ENCODE peak calls at places on chromosomes 6 and 20, in five cellular contexts. J, O, M, A and E are unnamed samples.

GRCh38 chr6:68635706-68636513 is 828 bp downstream of the ADGRB3 start:
- DNase-seq in M (no peak), O (peak), J (no peak), A (peak), E (no peak)

GRCh38 chr6:705047-705446 is 12.1 kb upstream of the EXOC2 start:
- DNase-seq in M (no peak), A (no peak), O (no peak), J (no peak), E (no peak)

GRCh38 chr6:27592481-27593199 is 119.7 kb upstream of the ZNF184 start:
- DNase-seq in J (no peak), O (peak), A (peak), M (no peak), E (peak)

GRCh38 chr20:53050338-53050737 is 78.2 kb downstream of the TSHZ2 start:
- DNase-seq in J (no peak), O (no peak), M (no peak), A (no peak), E (no peak)

GRCh38 chr20:58352454-58352853 is 36.6 kb upstream of the VAPB start:
- DNase-seq in J (no peak), M (no peak), A (no peak), O (no peak), E (no peak)

GRCh38 chr6:21587925-21588811 is 5.4 kb upstream of the SOX4 start:
- DNase-seq in J (peak), O (peak), M (peak), A (peak), E (peak)

GRCh38 chr6:142856857-142857608 is 87.9 kb downstream of the HIVEP2 start:
- DNase-seq in J (peak), A (no peak), M (no peak), O (no peak), E (no peak)

GRCh38 chr6:79077680-79078056 is 386 bp downstream of the PHIP start:
- DNase-seq in J (no peak), O (no peak), M (no peak), A (no peak), E (peak)

GRCh38 chr6:73797861-73798260 is 101.9 kb downstream of the CD109 start:
- DNase-seq in M (no peak), J (no peak), A (no peak), O (peak), E (no peak)

GRCh38 chr20:48489656-48490055 is 338.1 kb downstream of the PREX1 start:
- DNase-seq in O (no peak), A (no peak), M (no peak), J (no peak), E (no peak)

GRCh38 chr6:22601941-22602340 is 32.6 kb downstream of the HDGFL1 start:
- DNase-seq in J (no peak), M (no peak), A (no peak), O (no peak), E (no peak)

GRCh38 chr6:120451508-120451907 is 882.8 kb downstream of the TBC1D32 start:
- DNase-seq in O (peak), M (no peak), A (no peak), J (no peak), E (no peak)

GRCh38 chr6:134422426-134423231 is 104.7 kb upstream of the SGK1 start:
- DNase-seq in M (no peak), A (no peak), O (peak), J (no peak), E (no peak)

GRCh38 chr20:3847419-3847940 is 846 bp downstream of the MAVS start:
- DNase-seq in M (no peak), J (no peak), O (no peak), A (no peak), E (no peak)

GRCh38 chr20:20831794-20832193 is 119.3 kb upstream of the RALGAPA2 start:
- DNase-seq in A (no peak), O (no peak), J (no peak), M (no peak), E (no peak)

GRCh38 chr20:20835897-20836296 is 123.5 kb upstream of the RALGAPA2 start:
- DNase-seq in M (no peak), O (no peak), J (no peak), A (no peak), E (no peak)

GRCh38 chr20:20832715-20833114 is 120.3 kb upstream of the RALGAPA2 start:
- DNase-seq in O (no peak), A (no peak), J (no peak), M (no peak), E (no peak)

GRCh38 chr20:20839771-20840170 is 127.3 kb upstream of the RALGAPA2 start:
- DNase-seq in A (no peak), O (no peak), M (no peak), J (no peak), E (no peak)

GRCh38 chr20:20837574-20838021 is 125.2 kb upstream of the RALGAPA2 start:
- DNase-seq in A (peak), O (peak), J (peak), M (peak), E (no peak)
- H3K4me3 ChIP-seq in A (no peak), O (no peak), J (no peak), M (no peak), E (no peak)

GRCh38 chr6:125743604-125744003 is 5.8 kb upstream of the HEY2 start:
- DNase-seq in A (no peak), O (no peak), M (no peak), J (no peak), E (no peak)

GRCh38 chr6:125746019-125746414 is 3.4 kb upstream of the HEY2 start:
- DNase-seq in J (no peak), M (no peak), A (no peak), O (no peak), E (no peak)

GRCh38 chr6:125746731-125747588 is 2.5 kb upstream of the HEY2 start:
- DNase-seq in J (peak), M (peak), O (peak), A (peak), E (peak)

GRCh38 chr6:125747589-125748533 is 1.6 kb upstream of the HEY2 start:
- DNase-seq in M (peak), O (peak), A (peak), J (peak), E (no peak)

DNA sequence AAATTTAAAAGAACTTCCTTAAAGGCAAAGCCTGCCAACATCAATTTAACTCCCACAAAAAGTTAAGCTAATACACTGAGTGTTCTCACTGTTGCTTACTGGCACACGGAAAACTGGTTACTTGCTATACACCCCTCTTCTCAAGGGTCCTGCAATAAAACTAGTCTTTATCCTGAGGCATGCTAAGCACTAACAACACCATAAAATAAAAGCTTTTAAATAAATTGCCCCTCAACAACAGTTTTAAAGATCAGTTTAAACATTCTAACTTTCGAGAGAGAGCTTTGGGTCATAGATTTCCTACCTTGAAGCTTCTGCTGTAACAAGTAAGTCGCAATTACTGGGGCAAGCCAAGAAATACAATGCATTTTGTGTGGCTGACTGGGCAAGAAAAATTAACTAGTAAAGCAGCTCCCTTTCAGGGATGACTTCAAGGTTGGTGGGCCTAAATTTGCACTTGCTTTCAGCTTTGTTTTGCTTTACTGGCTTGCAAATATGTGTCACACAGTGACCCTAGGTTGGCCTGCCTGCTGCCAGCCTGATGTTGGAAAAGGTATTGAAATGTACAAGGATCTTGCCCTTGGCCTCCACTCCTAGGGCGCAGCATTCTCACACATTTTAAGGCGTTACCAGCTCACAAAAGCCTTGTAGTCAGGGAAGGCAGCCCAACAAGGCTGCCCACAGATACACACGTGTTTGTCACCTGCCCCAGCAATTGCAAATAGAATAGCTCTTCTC is 4.0 kb upstream of the HEY2 start:
- DNase-seq in M (no peak), J (no peak), A (peak), O (no peak), E (no peak)
- H3K27ac ChIP-seq in M (peak), J (no peak), A (no peak), O (no peak), E (no peak)

GRCh38 chr6:31009731-31010130 is 543 bp upstream of the MUC22 start:
- DNase-seq in M (no peak), A (no peak), J (no peak), O (no peak), E (no peak)
- H3K4me3 ChIP-seq in M (no peak), A (no peak), J (no peak), O (no peak), E (no peak)

GRCh38 chr20:17690144-17690543 is 8.1 kb upstream of the RRBP1 start:
- DNase-seq in M (no peak), A (no peak), O (no peak), J (no peak), E (no peak)

GRCh38 chr20:17691758-17692157 is 8.0 kb upstream of the BANF2 start:
- DNase-seq in O (no peak), J (no peak), M (no peak), A (no peak), E (no peak)

GRCh38 chr20:17696287-17696686 is 3.5 kb upstream of the BANF2 start:
- DNase-seq in A (no peak), M (no peak), J (no peak), O (no peak), E (no peak)

GRCh38 chr20:17694767-17695166 is 5.0 kb upstream of the BANF2 start:
- DNase-seq in M (no peak), O (no peak), J (no peak), A (no peak), E (no peak)

DNA sequence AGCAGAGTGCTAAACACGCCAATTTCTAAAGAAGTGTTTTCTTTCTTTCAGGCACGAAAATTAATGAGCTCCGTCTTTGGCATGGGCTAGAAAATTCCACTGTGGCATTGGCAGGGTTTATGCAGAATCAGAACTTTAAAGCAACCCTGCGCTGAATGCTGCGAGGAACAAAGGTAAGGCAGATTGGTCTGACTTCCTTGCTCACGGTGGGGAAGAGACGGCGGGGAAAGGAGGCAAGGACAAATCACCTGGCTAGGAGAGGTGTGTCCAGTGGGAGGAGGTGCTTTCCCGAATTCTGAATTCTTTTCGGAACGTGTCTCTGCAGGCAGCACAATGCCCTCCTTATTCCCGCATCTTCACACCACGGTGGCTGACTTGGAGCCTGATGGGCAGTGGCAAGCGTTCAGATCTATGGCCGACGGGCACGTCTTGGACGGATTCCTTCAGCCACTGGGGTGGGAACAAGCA is 6.2 kb upstream of the BANF2 start:
- DNase-seq in J (no peak), M (no peak), O (no peak), A (no peak), E (no peak)
- H3K27ac ChIP-seq in J (no peak), M (no peak), O (no peak), A (no peak), E (no peak)

GRCh38 chr20:56628873-56629463 is at the start of gene TFAP2C:
- DNase-seq in J (no peak), O (peak), M (peak), A (peak), E (no peak)
- H3K4me3 ChIP-seq in J (no peak), O (peak), M (peak), A (peak), E (no peak)

GRCh38 chr6:43097502-43097901 is 21.4 kb downstream of the PTK7 start:
- DNase-seq in A (no peak), O (no peak), J (no peak), M (no peak), E (no peak)

GRCh38 chr6:43105538-43106218 is 29.6 kb downstream of the PTK7 start:
- DNase-seq in O (no peak), A (no peak), M (no peak), J (no peak), E (no peak)

GRCh38 chr6:43107344-43108062 is 31.4 kb downstream of the PTK7 start:
- DNase-seq in A (no peak), O (no peak), J (no peak), M (no peak), E (no peak)

GRCh38 chr6:43101497-43101896 is 25.4 kb downstream of the PTK7 start:
- DNase-seq in J (no peak), M (no peak), A (no peak), O (no peak), E (no peak)

DNA sequence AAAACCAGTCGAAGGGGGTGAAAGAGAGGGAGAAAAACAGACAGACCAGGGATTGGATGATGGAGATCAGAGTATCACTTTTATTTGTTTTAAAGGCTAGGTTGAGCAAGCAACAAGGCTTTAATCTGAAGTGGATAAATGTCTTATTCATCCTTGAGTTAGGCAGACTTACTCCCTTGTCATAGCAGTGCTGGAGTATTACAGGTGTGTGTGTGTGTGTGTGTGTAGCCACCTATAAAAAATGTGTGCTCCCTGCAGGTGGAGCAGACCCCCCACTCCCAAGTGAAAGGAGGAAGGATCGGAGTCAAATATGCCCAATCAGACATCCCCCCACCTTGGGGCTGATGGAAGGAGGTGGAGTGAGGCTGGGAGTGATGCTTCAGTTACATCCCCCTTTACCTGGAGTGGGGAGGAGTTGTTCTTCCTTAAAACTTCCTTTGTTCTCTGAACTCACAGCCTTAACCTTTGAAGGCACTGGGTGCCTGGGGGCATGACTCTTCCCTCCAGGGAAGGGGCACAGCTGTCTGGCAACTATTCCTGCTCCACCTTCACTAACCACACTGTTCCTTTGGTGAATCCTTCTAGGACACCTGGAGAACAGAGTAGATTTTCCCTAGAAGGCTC is 27.3 kb downstream of the PTK7 start:
- DNase-seq in A (no peak), J (no peak), M (no peak), O (no peak), E (no peak)
- H3K27ac ChIP-seq in A (no peak), J (no peak), M (no peak), O (no peak), E (no peak)